ENCODE peak calls at places on chromosomes 7 and 10, in seven cellular contexts. One of them, this sample, is unnamed.

GRCh38 chr10:119104653-119105024 is 726 bp downstream of the DENND10 start:
- DNase-seq in HCT116: no peak
- DNase-seq in choroid plexus epithelial cell: peak; percentile 34
- DNase-seq in LNCaP clone FGC: no peak
- DNase-seq in GM12865: peak; percentile 24
- DNase-seq in Peyer's patch: no peak
- DNase-seq in Calu3: no peak
- DNase-seq in this sample: no peak

GRCh38 chr10:36256166-36256565 is 614.1 kb upstream of the FZD8 start:
- DNase-seq in HCT116: no peak
- DNase-seq in choroid plexus epithelial cell: peak; percentile 71
- DNase-seq in LNCaP clone FGC: no peak
- DNase-seq in GM12865: no peak
- DNase-seq in Peyer's patch: no peak
- DNase-seq in Calu3: no peak
- DNase-seq in this sample: no peak

GRCh38 chr10:25061711-25062455 is 45.5 kb downstream of the THNSL1 start:
- DNase-seq in HCT116: no peak
- DNase-seq in choroid plexus epithelial cell: peak; percentile 20
- DNase-seq in LNCaP clone FGC: no peak
- DNase-seq in GM12865: no peak
- DNase-seq in Peyer's patch: no peak
- DNase-seq in Calu3: no peak
- DNase-seq in this sample: no peak

GRCh38 chr7:106076537-106076936 is 35.6 kb downstream of the SYPL1 start:
- DNase-seq in HCT116: no peak
- DNase-seq in choroid plexus epithelial cell: no peak
- DNase-seq in LNCaP clone FGC: no peak
- DNase-seq in GM12865: no peak
- DNase-seq in Peyer's patch: no peak
- DNase-seq in Calu3: no peak
- DNase-seq in this sample: no peak

GRCh38 chr7:30196408-30196807 is 61.6 kb downstream of the MTURN start:
- DNase-seq in HCT116: no peak
- DNase-seq in choroid plexus epithelial cell: no peak
- DNase-seq in LNCaP clone FGC: no peak
- DNase-seq in GM12865: no peak
- DNase-seq in Peyer's patch: no peak
- DNase-seq in Calu3: no peak
- DNase-seq in this sample: no peak

GRCh38 chr10:123139165-123139520 is 3.4 kb downstream of the HMX3 start:
- DNase-seq in HCT116: no peak
- DNase-seq in choroid plexus epithelial cell: no peak
- DNase-seq in LNCaP clone FGC: no peak
- DNase-seq in GM12865: no peak
- DNase-seq in Peyer's patch: no peak
- DNase-seq in Calu3: no peak
- DNase-seq in this sample: no peak

GRCh38 chr10:132404169-132404880 is 7.3 kb downstream of the PWWP2B start:
- DNase-seq in HCT116: no peak
- DNase-seq in choroid plexus epithelial cell: no peak
- DNase-seq in LNCaP clone FGC: no peak
- DNase-seq in GM12865: no peak
- DNase-seq in Peyer's patch: no peak
- DNase-seq in Calu3: no peak
- DNase-seq in this sample: no peak

GRCh38 chr7:157337316-157338149 is 729 bp downstream of the DNAJB6 start:
- DNase-seq in HCT116: no peak
- DNase-seq in choroid plexus epithelial cell: peak; percentile 65
- DNase-seq in LNCaP clone FGC: no peak
- DNase-seq in GM12865: peak; percentile 60
- DNase-seq in Peyer's patch: peak; percentile 59
- DNase-seq in Calu3: peak; percentile 79
- DNase-seq in this sample: peak; percentile 65

GRCh38 chr10:28810062-28810870 is 132.9 kb downstream of the BAMBI start:
- DNase-seq in HCT116: no peak
- DNase-seq in choroid plexus epithelial cell: peak; percentile 42
- DNase-seq in LNCaP clone FGC: no peak
- DNase-seq in GM12865: no peak
- DNase-seq in Peyer's patch: no peak
- DNase-seq in Calu3: no peak
- DNase-seq in this sample: no peak

GRCh38 chr7:82624337-82624736 is 180.8 kb upstream of the CACNA2D1 start:
- DNase-seq in HCT116: no peak
- DNase-seq in choroid plexus epithelial cell: peak; percentile 90
- DNase-seq in LNCaP clone FGC: no peak
- DNase-seq in GM12865: no peak
- DNase-seq in Peyer's patch: no peak
- DNase-seq in Calu3: no peak
- DNase-seq in this sample: no peak

GRCh38 chr10:97081621-97082235 is 104.0 kb downstream of the SLIT1 start:
- DNase-seq in HCT116: peak; percentile 34
- DNase-seq in choroid plexus epithelial cell: peak; percentile 76
- DNase-seq in LNCaP clone FGC: peak; percentile 19
- DNase-seq in GM12865: peak; percentile 78
- DNase-seq in Peyer's patch: no peak
- DNase-seq in Calu3: peak; percentile 59
- DNase-seq in this sample: peak; percentile 83

GRCh38 chr7:151999337-152000090 is 26.0 kb upstream of the GALNT11 start:
- DNase-seq in HCT116: no peak
- DNase-seq in choroid plexus epithelial cell: peak; percentile 17
- DNase-seq in LNCaP clone FGC: no peak
- DNase-seq in GM12865: no peak
- DNase-seq in Peyer's patch: no peak
- DNase-seq in Calu3: no peak
- DNase-seq in this sample: no peak

GRCh38 chr7:136399378-136399777 is 422.2 kb upstream of the MTPN start:
- DNase-seq in HCT116: no peak
- DNase-seq in choroid plexus epithelial cell: no peak
- DNase-seq in LNCaP clone FGC: no peak
- DNase-seq in GM12865: no peak
- DNase-seq in Peyer's patch: no peak
- DNase-seq in Calu3: no peak
- DNase-seq in this sample: no peak

GRCh38 chr7:44348300-44348699 is 22.9 kb upstream of the CAMK2B start:
- DNase-seq in HCT116: peak; percentile 24
- DNase-seq in choroid plexus epithelial cell: peak; percentile 71
- DNase-seq in LNCaP clone FGC: no peak
- DNase-seq in GM12865: peak; percentile 65
- DNase-seq in Peyer's patch: no peak
- DNase-seq in Calu3: peak; percentile 46
- DNase-seq in this sample: peak; percentile 28

GRCh38 chr10:10499839-10500238 is 517.8 kb upstream of the CELF2 start:
- DNase-seq in HCT116: no peak
- DNase-seq in choroid plexus epithelial cell: peak; percentile 77
- DNase-seq in LNCaP clone FGC: no peak
- DNase-seq in GM12865: peak; percentile 14
- DNase-seq in Peyer's patch: no peak
- DNase-seq in Calu3: no peak
- DNase-seq in this sample: no peak

GRCh38 chr7:8566016-8566415 is 132.6 kb downstream of the NXPH1 start:
- DNase-seq in HCT116: no peak
- DNase-seq in choroid plexus epithelial cell: no peak
- DNase-seq in LNCaP clone FGC: no peak
- DNase-seq in GM12865: no peak
- DNase-seq in Peyer's patch: no peak
- DNase-seq in Calu3: no peak
- DNase-seq in this sample: no peak

GRCh38 chr7:36127075-36127740 is 25.8 kb upstream of the EEPD1 start:
- DNase-seq in HCT116: no peak
- DNase-seq in choroid plexus epithelial cell: no peak
- DNase-seq in LNCaP clone FGC: no peak
- DNase-seq in GM12865: no peak
- DNase-seq in Peyer's patch: no peak
- DNase-seq in Calu3: no peak
- DNase-seq in this sample: no peak

GRCh38 chr10:33303988-33304387 is 30.5 kb downstream of the NRP1 start:
- DNase-seq in HCT116: no peak
- DNase-seq in choroid plexus epithelial cell: no peak
- DNase-seq in LNCaP clone FGC: no peak
- DNase-seq in GM12865: no peak
- DNase-seq in Peyer's patch: no peak
- DNase-seq in Calu3: no peak
- DNase-seq in this sample: no peak

GRCh38 chr7:49001610-49002033 is 77.3 kb downstream of the CDC14C start:
- DNase-seq in HCT116: no peak
- DNase-seq in choroid plexus epithelial cell: peak; percentile 1
- DNase-seq in LNCaP clone FGC: peak; percentile 28
- DNase-seq in GM12865: peak; percentile 71
- DNase-seq in Peyer's patch: no peak
- DNase-seq in Calu3: peak; percentile 56
- DNase-seq in this sample: peak; percentile 64
- TF ChIP-seq CTCF in HCT116: peak; percentile 35
- TF ChIP-seq CTCF in choroid plexus epithelial cell: peak; percentile 34
- TF ChIP-seq CTCF in LNCaP clone FGC: peak; percentile 85
- TF ChIP-seq CTCF in GM12865: peak; percentile 76
- TF ChIP-seq CTCF in Peyer's patch: no peak
- TF ChIP-seq CTCF in Calu3: peak; percentile 45
- TF ChIP-seq CTCF in this sample: peak; percentile 54

DNA sequence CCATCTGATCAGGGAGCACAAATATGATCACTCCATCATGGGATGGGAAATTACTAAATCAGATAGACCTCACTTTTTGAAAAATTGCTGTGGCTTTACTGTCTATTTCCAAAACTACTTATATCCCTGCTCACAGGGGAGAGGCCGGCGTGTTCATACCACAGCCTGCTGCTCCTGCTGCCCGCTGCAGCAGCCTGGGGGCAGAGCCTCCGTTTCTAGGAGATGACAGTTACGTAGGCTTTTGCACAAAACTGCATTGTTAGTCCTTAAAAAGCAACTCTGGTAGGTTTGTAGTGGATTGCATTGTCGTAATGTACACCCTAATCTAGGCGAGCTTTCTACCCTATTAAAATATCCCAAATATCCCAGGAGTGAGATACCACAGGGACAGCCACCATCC is 203.7 kb downstream of the EBF3 start:
- DNase-seq in HCT116: no peak
- DNase-seq in choroid plexus epithelial cell: no peak
- DNase-seq in LNCaP clone FGC: no peak
- DNase-seq in GM12865: no peak
- DNase-seq in Peyer's patch: no peak
- DNase-seq in Calu3: no peak
- DNase-seq in this sample: no peak
- TF ChIP-seq CTCF in HCT116: no peak
- TF ChIP-seq CTCF in choroid plexus epithelial cell: no peak
- TF ChIP-seq CTCF in LNCaP clone FGC: no peak
- TF ChIP-seq CTCF in GM12865: no peak
- TF ChIP-seq CTCF in Peyer's patch: no peak
- TF ChIP-seq CTCF in Calu3: no peak
- TF ChIP-seq CTCF in this sample: no peak

GRCh38 chr10:100562008-100562672 is 26.4 kb downstream of the HIF1AN start:
- DNase-seq in HCT116: peak; percentile 74
- DNase-seq in choroid plexus epithelial cell: peak; percentile 71
- DNase-seq in LNCaP clone FGC: peak; percentile 23
- DNase-seq in GM12865: peak; percentile 14
- DNase-seq in Peyer's patch: peak; percentile 37
- DNase-seq in Calu3: peak; percentile 58
- DNase-seq in this sample: peak; percentile 88
- TF ChIP-seq CTCF in HCT116: peak; percentile 100
- TF ChIP-seq CTCF in choroid plexus epithelial cell: peak; percentile 78
- TF ChIP-seq CTCF in LNCaP clone FGC: peak; percentile 98
- TF ChIP-seq CTCF in GM12865: peak; percentile 22
- TF ChIP-seq CTCF in Peyer's patch: peak; percentile 97
- TF ChIP-seq CTCF in Calu3: peak; percentile 23
- TF ChIP-seq CTCF in this sample: peak; percentile 88

GRCh38 chr10:87659571-87660483 is at the start of gene PAPSS2:
- DNase-seq in HCT116: no peak
- DNase-seq in choroid plexus epithelial cell: peak; percentile 79
- DNase-seq in LNCaP clone FGC: no peak
- DNase-seq in GM12865: peak; percentile 54
- DNase-seq in Peyer's patch: no peak
- DNase-seq in Calu3: peak; percentile 46
- DNase-seq in this sample: peak; percentile 55
- TF ChIP-seq CTCF in HCT116: no peak
- TF ChIP-seq CTCF in choroid plexus epithelial cell: peak; percentile 34
- TF ChIP-seq CTCF in LNCaP clone FGC: no peak
- TF ChIP-seq CTCF in GM12865: no peak
- TF ChIP-seq CTCF in Peyer's patch: no peak
- TF ChIP-seq CTCF in Calu3: no peak
- TF ChIP-seq CTCF in this sample: no peak

GRCh38 chr10:114780610-114781184 is 40.9 kb upstream of the FHIP2A start:
- DNase-seq in HCT116: no peak
- DNase-seq in choroid plexus epithelial cell: no peak
- DNase-seq in LNCaP clone FGC: no peak
- DNase-seq in GM12865: no peak
- DNase-seq in Peyer's patch: no peak
- DNase-seq in Calu3: no peak
- DNase-seq in this sample: no peak

GRCh38 chr10:114776908-114777307 is 44.7 kb upstream of the FHIP2A start:
- DNase-seq in HCT116: no peak
- DNase-seq in choroid plexus epithelial cell: no peak
- DNase-seq in LNCaP clone FGC: no peak
- DNase-seq in GM12865: no peak
- DNase-seq in Peyer's patch: no peak
- DNase-seq in Calu3: no peak
- DNase-seq in this sample: no peak

GRCh38 chr10:114773197-114773532 is 48.4 kb upstream of the FHIP2A start:
- DNase-seq in HCT116: no peak
- DNase-seq in choroid plexus epithelial cell: no peak
- DNase-seq in LNCaP clone FGC: no peak
- DNase-seq in GM12865: no peak
- DNase-seq in Peyer's patch: no peak
- DNase-seq in Calu3: no peak
- DNase-seq in this sample: no peak

GRCh38 chr10:114779803-114780609 is 41.6 kb upstream of the FHIP2A start:
- DNase-seq in HCT116: peak; percentile 76
- DNase-seq in choroid plexus epithelial cell: peak; percentile 78
- DNase-seq in LNCaP clone FGC: peak; percentile 96
- DNase-seq in GM12865: no peak
- DNase-seq in Peyer's patch: no peak
- DNase-seq in Calu3: no peak
- DNase-seq in this sample: no peak

DNA sequence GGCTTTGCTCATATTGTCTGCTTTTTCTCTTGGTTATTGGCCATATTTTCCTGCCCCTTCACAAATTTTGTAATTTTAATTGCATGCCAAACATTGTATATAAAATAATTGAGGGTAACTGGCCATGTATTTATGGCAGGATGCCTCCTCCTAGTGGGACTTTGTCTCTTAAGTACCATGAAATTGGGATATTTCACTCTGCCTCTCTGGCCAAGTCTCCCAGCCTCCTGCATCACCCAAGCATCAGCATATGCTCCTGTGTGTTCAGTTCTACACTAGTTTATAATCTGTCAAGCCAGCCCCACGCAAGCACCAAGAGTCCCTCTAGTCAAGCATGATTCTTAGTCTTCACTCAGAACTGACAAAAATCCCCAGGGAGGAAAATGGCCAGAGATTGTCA is 44.2 kb upstream of the FHIP2A start:
- DNase-seq in HCT116: no peak
- DNase-seq in choroid plexus epithelial cell: no peak
- DNase-seq in LNCaP clone FGC: no peak
- DNase-seq in GM12865: no peak
- DNase-seq in Peyer's patch: no peak
- DNase-seq in Calu3: no peak
- DNase-seq in this sample: no peak
- TF ChIP-seq CTCF in HCT116: no peak
- TF ChIP-seq CTCF in choroid plexus epithelial cell: no peak
- TF ChIP-seq CTCF in LNCaP clone FGC: no peak
- TF ChIP-seq CTCF in GM12865: no peak
- TF ChIP-seq CTCF in Peyer's patch: no peak
- TF ChIP-seq CTCF in Calu3: no peak
- TF ChIP-seq CTCF in this sample: no peak